ENCODE peak calls at places on chromosomes 13 and 19, in eight cellular contexts. A is Daoy; X is activated naive CD4-positive, alpha-beta T cell treated with anti-CD3 and anti-CD28 coated beads, Interleukin-2, amount 50 U/mL, for 72 hours; S is RPMI7951; J is myocyte; K is T-helper 1 cell; F is heart right ventricle; E is CD4-positive, alpha-beta T cell. R is an unnamed sample.

GRCh38 chr19:35637165-35637564 is 4.4 kb upstream of the ETV2 start:
- DNase-seq in S (no peak), A (no peak), X (no peak), J (no peak), F (no peak), K (no peak), E (no peak), R (no peak)

GRCh38 chr19:6402834-6403608 is 10.1 kb upstream of the GTF2F1 start:
- DNase-seq in K (no peak), S (no peak), F (no peak), A (no peak), X (no peak), E (no peak), J (peak), R (no peak)

GRCh38 chr19:56174550-56174949 is 1.3 kb upstream of the GALP start:
- DNase-seq in F (no peak), S (no peak), E (no peak), K (no peak), X (no peak), A (no peak), J (no peak), R (no peak)

GRCh38 chr13:48505597-48506091 is 27.2 kb downstream of the RCBTB2 start:
- DNase-seq in X (no peak), E (peak), K (peak), J (peak), F (peak), S (no peak), A (no peak), R (peak)

GRCh38 chr19:28972144-28972543 is 240.8 kb downstream of the UQCRFS1 start:
- DNase-seq in S (no peak), K (no peak), X (no peak), E (no peak), F (no peak), A (no peak), J (no peak), R (no peak)

GRCh38 chr19:33350538-33351309 is 22.8 kb upstream of the CEBPG start:
- DNase-seq in S (peak), K (no peak), A (peak), F (no peak), X (no peak), J (peak), E (no peak), R (peak)

GRCh38 chr13:97866346-97866745 is 87.1 kb upstream of the IPO5 start:
- DNase-seq in X (no peak), E (no peak), A (no peak), J (no peak), S (no peak), F (no peak), K (no peak), R (no peak)

GRCh38 chr19:34232566-34233481 is 21.5 kb upstream of the GARRE1 start:
- DNase-seq in E (no peak), S (peak), J (peak), F (peak), A (peak), K (no peak), X (no peak), R (peak)

GRCh38 chr13:33349996-33350826 is 64.7 kb upstream of the STARD13 start:
- DNase-seq in J (peak), X (no peak), A (peak), E (no peak), K (no peak), F (peak), S (peak), R (no peak)

GRCh38 chr19:55973982-55974381 is 12.6 kb upstream of the NLRP5 start:
- DNase-seq in J (no peak), A (no peak), E (no peak), F (no peak), S (no peak), K (no peak), X (no peak), R (no peak)

GRCh38 chr19:28586501-28586900 is 626.5 kb downstream of the UQCRFS1 start:
- DNase-seq in K (no peak), A (no peak), F (no peak), S (no peak), X (no peak), J (no peak), E (no peak), R (no peak)

GRCh38 chr13:24076636-24077035 is 83.9 kb upstream of the SPATA13 start:
- DNase-seq in J (no peak), A (no peak), E (no peak), X (no peak), K (no peak), S (no peak), F (no peak), R (no peak)